ENCODE peak calls at places on chromosome 22, in eight cellular contexts. Y is naive B cell, L is T47D, A is B cell, C is left cardiac atrium, G is renal cortical epithelial cell, D is Daoy, B is NCI-H460. P is an unnamed sample.

GRCh38 chr22:44870021-44870420 is 117.6 kb downstream of the ARHGAP8 start:
- DNase-seq in D (peak; percentile 61), C (no peak), A (no peak), Y (no peak), B (peak; percentile 57), L (no peak), G (peak; percentile 56), P (no peak)

GRCh38 chr22:35154937-35155387 is 89.0 kb downstream of the ISX start:
- DNase-seq in A (no peak), L (peak; percentile 27), Y (peak; percentile 7), B (peak; percentile 45), C (peak; percentile 50), G (peak; percentile 28), D (peak; percentile 57), P (peak; percentile 75)

GRCh38 chr22:36244522-36245391 is 5.4 kb upstream of the APOL2 start:
- DNase-seq in C (peak; percentile 53), A (no peak), D (no peak), Y (no peak), G (peak; percentile 48), L (no peak), B (no peak), P (no peak)

GRCh38 chr22:50282361-50283144 is 12.4 kb upstream of the MAPK11 start:
- DNase-seq in B (no peak), L (peak; percentile 88), C (no peak), G (peak; percentile 84), D (peak; percentile 95), Y (no peak), A (peak; percentile 58), P (peak; percentile 90)

GRCh38 chr22:40396882-40397281 is 26.5 kb downstream of the SGSM3 start:
- DNase-seq in Y (no peak), A (no peak), L (peak; percentile 83), D (peak; percentile 60), B (no peak), G (peak; percentile 54), C (no peak), P (peak; percentile 94)

GRCh38 chr22:44272330-44272729 is 40.4 kb downstream of the SHISAL1 start:
- DNase-seq in G (no peak), L (no peak), C (no peak), D (no peak), Y (no peak), B (no peak), A (no peak), P (no peak)

GRCh38 chr22:33841281-33842005 is 78.8 kb downstream of the LARGE1 start:
- DNase-seq in D (no peak), G (no peak), B (no peak), C (no peak), L (no peak), Y (no peak), A (no peak), P (no peak)

GRCh38 chr22:39820266-39820665 is 73.3 kb downstream of the ENTHD1 start:
- DNase-seq in B (peak; percentile 8), Y (no peak), G (peak; percentile 85), L (no peak), D (peak; percentile 81), A (no peak), C (no peak), P (no peak)

GRCh38 chr22:38827510-38827909 is 16.3 kb downstream of the NPTXR start:
- DNase-seq in A (no peak), B (no peak), G (no peak), Y (no peak), C (no peak), L (no peak), D (no peak), P (no peak)

GRCh38 chr22:20621162-20621561 is 113.8 kb downstream of the MED15 start:
- DNase-seq in L (no peak), D (no peak), B (no peak), G (no peak), Y (no peak), A (no peak), C (no peak), P (no peak)

GRCh38 chr22:37186228-37186996 is 1.6 kb downstream of the C1QTNF6 start:
- DNase-seq in A (peak; percentile 68), G (peak; percentile 70), B (peak; percentile 64), C (peak; percentile 14), L (peak; percentile 65), D (peak; percentile 67), Y (peak; percentile 37), P (no peak)

GRCh38 chr22:43911351-43911750 is 12.3 kb upstream of the PNPLA3 start:
- DNase-seq in D (no peak), A (no peak), C (no peak), Y (no peak), G (no peak), L (no peak), B (no peak), P (no peak)

GRCh38 chr22:43273902-43274484 is 69.2 kb downstream of the SCUBE1 start:
- DNase-seq in B (peak; percentile 61), G (peak; percentile 43), D (peak; percentile 68), Y (peak; percentile 29), A (peak; percentile 70), C (no peak), L (peak; percentile 67), P (peak; percentile 40)

GRCh38 chr22:27218521-27218920 is 561.1 kb downstream of the MIAT start:
- DNase-seq in C (no peak), Y (no peak), D (no peak), B (no peak), G (no peak), A (no peak), L (no peak), P (no peak)

GRCh38 chr22:49418341-49418894 is 409.3 kb downstream of the BRD1 start:
- DNase-seq in D (no peak), C (no peak), L (no peak), A (no peak), Y (no peak), B (no peak), G (no peak), P (no peak)

GRCh38 chr22:39567135-39567946 is 3.2 kb upstream of the CACNA1I start:
- DNase-seq in D (no peak), L (no peak), A (no peak), G (no peak), C (no peak), B (no peak), Y (peak; percentile 17), P (no peak)

GRCh38 chr22:42371112-42371900 is 60.9 kb downstream of the NFAM1 start:
- DNase-seq in C (no peak), B (no peak), Y (no peak), A (no peak), G (no peak), D (no peak), L (no peak), P (no peak)